ENCODE peak calls at places on chromosomes 7 and 10, in five cellular contexts. F is neural progenitor cell, D is HCT116, I is GM23248, U is fibroblast of lung. C is an unnamed sample. For H3K36me3, the result is how much of the 10 kb centered on the place peaks cover.

GRCh38 chr7:137958593-137959431 is 43.1 kb downstream of the CREB3L2 start:
- DNase-seq in F (no peak), D (no peak), I (no peak), U (no peak), C (no peak)

GRCh38 chr10:118729200-118729599 is 25.6 kb downstream of the CACUL1 start:
- DNase-seq in F (no peak), D (no peak), I (no peak), U (no peak), C (no peak)

GRCh38 chr10:30821269-30821993 is 191.9 kb upstream of the LYZL2 start:
- DNase-seq in F (no peak), D (no peak), I (peak), U (no peak), C (no peak)

GRCh38 chr7:41705109-41705871 is 2.4 kb upstream of the INHBA start:
- DNase-seq in F (peak), D (no peak), I (peak), U (peak), C (no peak)

GRCh38 chr7:353746-354325 is 63.9 kb downstream of the FOXL3 start:
- DNase-seq in F (no peak), D (no peak), I (no peak), U (no peak), C (no peak)

GRCh38 chr10:75662715-75663114 is 231.3 kb downstream of the LRMDA start:
- DNase-seq in F (no peak), D (no peak), I (peak), U (peak), C (no peak)

GRCh38 chr10:70622981-70623844 is 20.7 kb upstream of the PRF1 start:
- DNase-seq in F (no peak), D (no peak), I (peak), U (peak), C (no peak)

GRCh38 chr10:16770141-16770540 is 47.1 kb downstream of the RSU1 start:
- DNase-seq in F (no peak), D (no peak), I (no peak), U (no peak), C (no peak)

GRCh38 chr7:17524746-17525145 is 226.3 kb downstream of the AHR start:
- DNase-seq in F (no peak), D (no peak), I (peak), U (peak), C (no peak)

GRCh38 chr10:92946491-92946890 is 98.2 kb downstream of the EXOC6 start:
- DNase-seq in F (no peak), D (no peak), I (no peak), U (no peak), C (no peak)

GRCh38 chr10:72334832-72335393 is 19.8 kb downstream of the DNAJB12 start:
- DNase-seq in F (no peak), D (no peak), I (no peak), U (peak), C (no peak)

GRCh38 chr7:105496501-105496900 is 25.6 kb downstream of the PUS7 start:
- DNase-seq in F (no peak), D (no peak), I (peak), U (peak), C (no peak)

GRCh38 chr7:149103424-149103823 is 12.9 kb upstream of the ZNF786 start:
- DNase-seq in F (no peak), D (no peak), I (no peak), U (no peak), C (no peak)

GRCh38 chr7:37336259-37336658 is 112.4 kb downstream of the ELMO1 start:
- DNase-seq in F (no peak), D (no peak), I (no peak), U (no peak), C (no peak)

GRCh38 chr7:36249091-36249490 is 96.0 kb downstream of the EEPD1 start:
- DNase-seq in F (no peak), D (no peak), I (no peak), U (no peak), C (no peak)

GRCh38 chr7:148575640-148576411 is 14.7 kb upstream of the C7orf33 start:
- DNase-seq in F (peak), D (peak), I (peak), U (peak), C (peak)

GRCh38 chr7:102978280-102978679 is 65.5 kb downstream of the LRRC17 start:
- DNase-seq in F (no peak), D (peak), I (peak), U (peak), C (no peak)

GRCh38 chr7:106216517-106217088 is 68.2 kb downstream of the NAMPT start:
- DNase-seq in F (no peak), D (peak), I (peak), U (peak), C (no peak)

GRCh38 chr10:60238408-60239100 is 151.1 kb downstream of the ANK3 start:
- DNase-seq in F (peak), D (peak), I (peak), U (peak), C (no peak)

GRCh38 chr10:119251315-119251708 is 43.9 kb downstream of the GRK5 start:
- DNase-seq in F (no peak), D (no peak), I (peak), U (peak), C (no peak)

GRCh38 chr10:124994573-124995473 is 52.9 kb downstream of the ZRANB1 start:
- DNase-seq in F (no peak), D (no peak), I (no peak), U (no peak), C (no peak)

GRCh38 chr7:114554781-114555537 is 140.3 kb downstream of the FOXP2 start:
- DNase-seq in F (no peak), D (peak), I (peak), U (peak), C (no peak)

GRCh38 chr7:5359344-5359743 is 64.3 kb downstream of the TNRC18 start:
- DNase-seq in F (no peak), D (no peak), I (no peak), U (no peak), C (no peak)
- H3K36me3 ChIP-seq in F (under half), D (under half), I (under half), U (under half), C (half or more)

GRCh38 chr10:97119058-97119832 is 66.5 kb downstream of the SLIT1 start:
- DNase-seq in F (no peak), D (no peak), I (no peak), U (no peak), C (no peak)
- H3K9ac ChIP-seq in F (no peak), D (no peak), I (no peak), U (no peak), C (no peak)

GRCh38 chr7:15685358-15686181 is 913 bp downstream of the MEOX2 start:
- DNase-seq in F (peak), D (no peak), I (peak), U (peak), C (no peak)

GRCh38 chr7:15686209-15686956 is at the start of gene MEOX2:
- DNase-seq in F (peak), D (no peak), I (peak), U (peak), C (no peak)

GRCh38 chr7:15684834-15685233 is 1.6 kb downstream of the MEOX2 start:
- DNase-seq in F (peak), D (no peak), I (peak), U (peak), C (no peak)

GRCh38 chr7:15684036-15684815 is 2.3 kb downstream of the MEOX2 start:
- DNase-seq in F (no peak), D (no peak), I (peak), U (peak), C (no peak)

GRCh38 chr7:15682751-15683150 is 3.7 kb downstream of the MEOX2 start:
- DNase-seq in F (no peak), D (no peak), I (no peak), U (peak), C (no peak)
- H3K4me3 ChIP-seq in F (no peak), D (no peak), I (no peak), U (peak), C (no peak)

GRCh38 chr10:48437546-48437945 is 131.1 kb downstream of the MAPK8 start:
- DNase-seq in F (peak), D (no peak), I (no peak), U (no peak), C (no peak)

GRCh38 chr10:48430402-48430993 is 124.0 kb downstream of the MAPK8 start:
- DNase-seq in F (no peak), D (no peak), I (no peak), U (no peak), C (no peak)

GRCh38 chr10:48428896-48429295 is 122.4 kb downstream of the MAPK8 start:
- DNase-seq in F (no peak), D (no peak), I (no peak), U (no peak), C (no peak)

GRCh38 chr10:48429309-48429708 is 122.8 kb downstream of the MAPK8 start:
- DNase-seq in F (peak), D (no peak), I (no peak), U (no peak), C (no peak)

GRCh38 chr10:48431871-48432270 is 125.4 kb downstream of the MAPK8 start:
- DNase-seq in F (no peak), D (no peak), I (no peak), U (no peak), C (no peak)
- H3K36me3 ChIP-seq in F (under half), D (under half), I (under half), U (under half), C (under half)

DNA sequence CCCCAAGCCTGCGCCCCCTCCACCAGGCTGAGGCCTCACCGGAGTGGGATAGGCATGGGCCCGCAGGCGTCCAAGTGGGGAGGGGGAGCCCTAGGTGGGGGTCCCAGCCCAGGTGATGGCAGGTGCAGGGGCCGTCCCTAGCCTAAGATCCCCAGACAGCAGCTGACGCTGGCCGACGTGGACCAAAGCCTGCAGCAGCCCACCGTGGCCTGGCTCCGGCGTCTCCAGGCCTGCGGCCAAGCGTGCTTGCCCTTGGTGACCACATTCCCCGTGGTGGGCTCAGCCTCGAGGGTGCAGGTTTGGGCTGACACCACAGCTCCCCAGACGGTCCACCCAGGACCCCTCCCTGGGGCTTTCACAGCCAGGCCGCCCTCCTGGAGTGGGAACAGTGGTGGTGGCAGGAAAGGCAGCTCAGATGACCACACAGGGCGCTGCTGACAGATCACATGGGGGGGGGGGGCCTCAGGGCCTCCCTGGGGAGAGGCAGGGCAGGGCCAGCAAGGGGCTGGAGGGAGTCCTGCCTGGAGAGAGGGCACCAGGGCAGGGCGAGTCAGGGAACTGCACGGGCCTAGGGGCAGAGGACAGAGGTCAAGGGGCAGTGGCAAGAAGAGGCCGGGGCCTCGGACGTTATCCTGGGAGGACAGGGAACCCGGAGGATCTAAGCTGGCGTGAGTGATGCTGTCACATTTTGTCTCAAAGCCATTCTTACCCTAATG is 767 bp upstream of the ADAM8 start:
- DNase-seq in F (no peak), D (no peak), I (no peak), U (no peak), C (no peak)
- H3K9ac ChIP-seq in F (no peak), D (no peak), I (no peak), U (no peak), C (no peak)

GRCh38 chr7:94657771-94658693 is 2.1 kb upstream of the SGCE start:
- DNase-seq in F (peak), D (peak), I (peak), U (peak), C (peak)
- H3K4me3 ChIP-seq in F (peak), D (peak), I (peak), U (peak), C (peak)

GRCh38 chr10:35041502-35041879 is 48.6 kb downstream of the CUL2 start:
- DNase-seq in F (no peak), D (peak), I (peak), U (no peak), C (no peak)

GRCh38 chr10:35035641-35036040 is 54.5 kb downstream of the CUL2 start:
- DNase-seq in F (no peak), D (no peak), I (no peak), U (peak), C (no peak)

GRCh38 chr10:35042783-35043182 is 47.4 kb downstream of the CUL2 start:
- DNase-seq in F (no peak), D (no peak), I (peak), U (no peak), C (no peak)

GRCh38 chr10:35040761-35041501 is 49.2 kb downstream of the CUL2 start:
- DNase-seq in F (peak), D (peak), I (peak), U (peak), C (no peak)

GRCh38 chr10:35037104-35037503 is 53.0 kb downstream of the CUL2 start:
- DNase-seq in F (no peak), D (no peak), I (no peak), U (no peak), C (no peak)
- H3K36me3 ChIP-seq in F (under half), D (under half), I (under half), U (under half), C (under half)

GRCh38 chr7:19113855-19114590 is 3.4 kb downstream of the TWIST1 start:
- DNase-seq in F (no peak), D (no peak), I (peak), U (peak), C (no peak)
- H3K9ac ChIP-seq in F (no peak), D (no peak), I (peak), U (no peak), C (peak)